ENCODE peak calls at places on chromosomes 2 and 18, in five cellular contexts. One of them, this sample, is unnamed.
A peak's percentile ranks its signal among the peaks of the same experiment; 100 is the strongest.

GRCh38 chr18:47150824-47151366 is 595 bp upstream of the HDHD2 start:
- DNase-seq in thoracic aorta: no peak
- DNase-seq in ovary: peak; percentile 12
- DNase-seq in GM13976: no peak
- DNase-seq in esophagus squamous epithelium: no peak
- DNase-seq in this sample: no peak

GRCh38 chr2:1140389-1141003 is 189.8 kb downstream of the SNTG2 start:
- DNase-seq in thoracic aorta: no peak
- DNase-seq in ovary: no peak
- DNase-seq in GM13976: peak; percentile 53
- DNase-seq in esophagus squamous epithelium: no peak
- DNase-seq in this sample: peak; percentile 39

GRCh38 chr2:232418466-232419244 is 12.0 kb downstream of the ALPG start:
- DNase-seq in thoracic aorta: no peak
- DNase-seq in ovary: no peak
- DNase-seq in GM13976: no peak
- DNase-seq in esophagus squamous epithelium: no peak
- DNase-seq in this sample: no peak

GRCh38 chr2:232860593-232861241 is 9.3 kb upstream of the SNORC start:
- DNase-seq in thoracic aorta: no peak
- DNase-seq in ovary: no peak
- DNase-seq in GM13976: no peak
- DNase-seq in esophagus squamous epithelium: no peak
- DNase-seq in this sample: no peak

GRCh38 chr2:76984359-76984758 is 537.8 kb downstream of the LRRTM4 start:
- DNase-seq in thoracic aorta: no peak
- DNase-seq in ovary: no peak
- DNase-seq in GM13976: no peak
- DNase-seq in esophagus squamous epithelium: no peak
- DNase-seq in this sample: no peak

GRCh38 chr2:24360963-24361330 is 611 bp upstream of the ITSN2 start:
- DNase-seq in thoracic aorta: no peak
- DNase-seq in ovary: no peak
- DNase-seq in GM13976: no peak
- DNase-seq in esophagus squamous epithelium: no peak
- DNase-seq in this sample: no peak

GRCh38 chr2:11097038-11097720 is 58.1 kb upstream of the SLC66A3 start:
- DNase-seq in thoracic aorta: no peak
- DNase-seq in ovary: no peak
- DNase-seq in GM13976: no peak
- DNase-seq in esophagus squamous epithelium: no peak
- DNase-seq in this sample: no peak

GRCh38 chr2:133776936-133777587 is 208.8 kb upstream of the NCKAP5 start:
- DNase-seq in thoracic aorta: no peak
- DNase-seq in ovary: no peak
- DNase-seq in GM13976: no peak
- DNase-seq in esophagus squamous epithelium: no peak
- DNase-seq in this sample: no peak

GRCh38 chr2:107633580-107634147 is 193.0 kb upstream of the RGPD4 start:
- DNase-seq in thoracic aorta: no peak
- DNase-seq in ovary: no peak
- DNase-seq in GM13976: no peak
- DNase-seq in esophagus squamous epithelium: no peak
- DNase-seq in this sample: no peak

DNA sequence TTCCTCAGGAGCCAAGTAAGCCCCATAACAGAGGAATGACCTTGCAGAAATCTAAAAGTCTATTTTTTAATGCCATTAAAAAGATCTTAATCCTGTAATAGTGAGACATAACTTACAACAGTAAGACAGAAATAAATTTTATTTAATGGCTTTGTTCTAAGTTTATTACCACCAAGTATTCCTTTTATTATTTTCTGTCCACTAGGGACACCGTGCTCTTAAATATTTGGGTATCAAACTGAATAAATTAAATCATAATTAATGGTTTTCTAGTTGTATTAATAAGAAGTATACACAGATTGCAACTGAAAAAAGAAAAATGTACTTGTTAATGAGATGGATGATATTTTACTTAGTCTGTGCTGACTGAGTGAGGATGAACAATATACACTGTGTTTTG is 3.1 kb upstream of the B4GALT6 start:
- DNase-seq in thoracic aorta: no peak
- DNase-seq in ovary: no peak
- DNase-seq in GM13976: no peak
- DNase-seq in esophagus squamous epithelium: no peak
- DNase-seq in this sample: no peak
- TF ChIP-seq CTCF in thoracic aorta: no peak
- TF ChIP-seq CTCF in ovary: no peak
- TF ChIP-seq CTCF in GM13976: no peak
- TF ChIP-seq CTCF in esophagus squamous epithelium: no peak
- TF ChIP-seq CTCF in this sample: no peak

GRCh38 chr2:132646805-132647115 is 23.2 kb downstream of the LYPD1 start:
- DNase-seq in thoracic aorta: no peak
- DNase-seq in ovary: no peak
- DNase-seq in GM13976: no peak
- DNase-seq in esophagus squamous epithelium: no peak
- DNase-seq in this sample: no peak

GRCh38 chr2:132656213-132656612 is 13.8 kb downstream of the LYPD1 start:
- DNase-seq in thoracic aorta: no peak
- DNase-seq in ovary: no peak
- DNase-seq in GM13976: no peak
- DNase-seq in esophagus squamous epithelium: no peak
- DNase-seq in this sample: no peak

GRCh38 chr2:132654968-132655367 is 15.0 kb downstream of the LYPD1 start:
- DNase-seq in thoracic aorta: no peak
- DNase-seq in ovary: no peak
- DNase-seq in GM13976: no peak
- DNase-seq in esophagus squamous epithelium: no peak
- DNase-seq in this sample: no peak

GRCh38 chr2:132652501-132652900 is 17.5 kb downstream of the LYPD1 start:
- DNase-seq in thoracic aorta: no peak
- DNase-seq in ovary: no peak
- DNase-seq in GM13976: no peak
- DNase-seq in esophagus squamous epithelium: no peak
- DNase-seq in this sample: no peak

DNA sequence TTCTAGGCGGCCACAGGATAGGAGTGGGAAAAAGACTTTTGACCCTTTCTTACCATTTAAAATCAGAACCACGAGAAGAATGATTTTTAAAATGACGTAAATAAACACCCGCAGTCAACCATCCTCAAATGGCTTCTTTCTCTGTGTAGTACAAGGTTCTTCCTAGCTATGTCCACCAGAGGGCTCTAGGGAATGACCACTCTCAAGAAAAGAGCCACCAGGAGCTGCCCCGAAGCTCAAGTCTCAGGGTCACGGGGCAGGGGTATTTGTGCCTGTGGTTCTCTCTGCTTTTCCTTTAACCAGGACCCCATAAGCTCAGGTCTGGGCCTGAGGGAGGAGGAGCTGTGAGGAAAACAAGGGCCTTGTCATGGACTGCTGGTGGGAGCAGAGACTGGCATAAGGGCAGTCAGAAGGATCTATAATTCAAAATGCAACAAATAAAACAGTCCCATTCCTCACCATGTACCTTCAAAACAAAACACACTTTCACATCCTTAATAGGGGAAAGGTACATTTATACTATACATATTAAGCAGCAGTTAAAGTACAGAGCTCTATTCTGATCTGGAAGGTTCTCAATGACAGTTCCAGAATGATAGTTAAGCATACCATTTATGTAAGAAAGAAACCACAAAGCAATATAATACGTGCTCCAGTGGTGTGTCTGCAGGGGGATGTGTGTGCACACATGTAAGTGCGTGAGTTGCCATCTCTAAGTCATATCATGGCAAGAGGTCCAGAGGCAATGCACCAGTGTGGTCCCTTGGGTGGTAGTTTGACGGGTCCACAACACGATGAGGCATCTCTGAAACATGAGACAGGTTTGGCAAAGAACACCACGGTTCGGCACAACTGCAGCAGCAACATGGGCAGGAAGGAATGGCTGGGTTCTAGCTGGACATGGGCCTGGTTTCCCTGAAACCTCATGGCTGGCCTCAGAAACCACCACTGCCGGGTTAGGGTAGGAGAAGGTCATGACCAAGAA is 18.6 kb downstream of the LYPD1 start:
- DNase-seq in thoracic aorta: no peak
- DNase-seq in ovary: no peak
- DNase-seq in GM13976: no peak
- DNase-seq in esophagus squamous epithelium: no peak
- DNase-seq in this sample: no peak
- TF ChIP-seq CTCF in thoracic aorta: no peak
- TF ChIP-seq CTCF in ovary: peak; percentile 11
- TF ChIP-seq CTCF in GM13976: peak; percentile 26
- TF ChIP-seq CTCF in esophagus squamous epithelium: peak; percentile 18
- TF ChIP-seq CTCF in this sample: peak; percentile 15

DNA sequence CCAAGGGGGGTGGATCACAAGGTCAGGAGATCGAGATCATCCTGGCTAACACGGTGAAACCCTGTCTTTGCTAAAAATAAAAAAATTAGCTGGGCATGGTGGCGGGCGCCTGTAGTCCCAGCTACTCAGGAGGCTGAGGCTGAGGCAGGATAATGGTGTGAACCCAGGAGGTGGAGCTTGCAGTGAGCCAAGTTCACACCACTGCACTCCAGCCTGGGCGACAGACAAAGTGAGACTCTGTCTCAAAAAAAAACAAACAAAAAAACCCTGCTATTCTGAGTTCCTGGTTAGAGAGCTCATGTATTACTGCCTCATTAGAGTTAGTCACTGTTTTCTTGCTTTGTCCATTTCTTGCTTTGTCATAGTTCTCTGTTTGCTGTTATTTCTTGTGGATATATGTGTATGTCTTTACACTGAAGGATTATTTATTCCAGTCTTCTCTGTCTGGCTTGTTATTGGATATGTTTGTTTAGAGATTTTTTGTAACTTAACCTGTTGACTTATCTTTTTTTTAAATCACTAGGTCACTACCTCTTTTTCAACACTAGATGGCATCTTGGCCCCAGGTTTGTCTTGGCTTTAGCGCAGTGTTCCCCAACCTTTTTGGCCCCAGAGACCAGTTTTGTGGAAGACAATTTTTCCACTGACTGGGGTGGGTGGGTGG is 17.0 kb downstream of the TTLL4 start:
- DNase-seq in thoracic aorta: no peak
- DNase-seq in ovary: no peak
- DNase-seq in GM13976: no peak
- DNase-seq in esophagus squamous epithelium: no peak
- DNase-seq in this sample: no peak
- TF ChIP-seq CTCF in thoracic aorta: peak; percentile 45
- TF ChIP-seq CTCF in ovary: no peak
- TF ChIP-seq CTCF in GM13976: peak; percentile 14
- TF ChIP-seq CTCF in esophagus squamous epithelium: peak; percentile 40
- TF ChIP-seq CTCF in this sample: peak; percentile 14

GRCh38 chr18:50111398-50111797 is 83.5 kb downstream of the MYO5B start:
- DNase-seq in thoracic aorta: no peak
- DNase-seq in ovary: no peak
- DNase-seq in GM13976: no peak
- DNase-seq in esophagus squamous epithelium: no peak
- DNase-seq in this sample: no peak
- TF ChIP-seq CTCF in thoracic aorta: no peak
- TF ChIP-seq CTCF in ovary: no peak
- TF ChIP-seq CTCF in GM13976: no peak
- TF ChIP-seq CTCF in esophagus squamous epithelium: no peak
- TF ChIP-seq CTCF in this sample: peak; percentile 22

This sample was measured in GM10248.